ENCODE peak calls at places on chromosomes 6 and 20, in seven cellular contexts. R is upper lobe of right lung; K is mammary epithelial cell; H is adipocyte; T is CD8-positive, alpha-beta memory T cell; O is aorta; C is iPS DF 6.9. Y is an unnamed sample.
A peak's percentile ranks its signal among the peaks of the same experiment; 100 is the strongest.

GRCh38 chr20:20711413-20711812 is 1.0 kb downstream of the RALGAPA2 start:
- DNase-seq in R (no peak), K (peak; percentile 8), H (no peak), T (peak; percentile 58), O (no peak), C (no peak), Y (peak; percentile 13)

GRCh38 chr6:39865011-39865888 is 69.0 kb downstream of the MOCS1 start:
- DNase-seq in R (peak; percentile 72), K (peak; percentile 31), H (peak; percentile 80), T (peak; percentile 57), O (peak; percentile 92), C (peak; percentile 79), Y (peak; percentile 90)

GRCh38 chr6:100346203-100346602 is 118.5 kb downstream of the SIM1 start:
- DNase-seq in R (no peak), K (no peak), H (peak; percentile 33), T (no peak), O (no peak), C (no peak), Y (no peak)

GRCh38 chr6:147192278-147192911 is 11.8 kb upstream of the STXBP5 start:
- DNase-seq in R (no peak), K (no peak), H (no peak), T (no peak), O (no peak), C (no peak), Y (no peak)

GRCh38 chr20:17625246-17626051 is 55.6 kb downstream of the DSTN start:
- DNase-seq in R (peak; percentile 59), K (no peak), H (no peak), T (peak; percentile 39), O (peak; percentile 74), C (no peak), Y (peak; percentile 51)

GRCh38 chr20:562232-562897 is 18.8 kb upstream of the CSNK2A1 start:
- DNase-seq in R (no peak), K (no peak), H (no peak), T (no peak), O (no peak), C (no peak), Y (no peak)

GRCh38 chr20:49477200-49477599 is 5.3 kb downstream of the KCNB1 start:
- DNase-seq in R (no peak), K (no peak), H (no peak), T (no peak), O (no peak), C (no peak), Y (peak; percentile 54)

GRCh38 chr6:21438237-21438985 is 155.1 kb upstream of the SOX4 start:
- DNase-seq in R (no peak), K (peak; percentile 51), H (no peak), T (no peak), O (no peak), C (no peak), Y (no peak)

GRCh38 chr6:108497883-108498282 is 62.8 kb upstream of the FOXO3 start:
- DNase-seq in R (no peak), K (peak; percentile 29), H (peak; percentile 49), T (no peak), O (no peak), C (peak; percentile 29), Y (peak; percentile 46)

GRCh38 chr20:35603695-35604443 is 11.8 kb upstream of the SPAG4 start:
- DNase-seq in R (peak; percentile 42), K (no peak), H (no peak), T (no peak), O (peak; percentile 39), C (no peak), Y (no peak)

GRCh38 chr6:138441965-138442364 is 37.9 kb downstream of the HEBP2 start:
- DNase-seq in R (no peak), K (no peak), H (no peak), T (no peak), O (no peak), C (no peak), Y (no peak)

GRCh38 chr6:149978610-149979009 is 14.9 kb downstream of the ULBP1 start:
- DNase-seq in R (no peak), K (no peak), H (no peak), T (no peak), O (no peak), C (no peak), Y (no peak)

GRCh38 chr20:3716195-3716834 is 3.9 kb upstream of the SIGLEC1 start:
- DNase-seq in R (peak; percentile 60), K (peak; percentile 16), H (peak; percentile 73), T (no peak), O (no peak), C (peak; percentile 47), Y (peak; percentile 89)

GRCh38 chr6:157267654-157268053 is 55.7 kb downstream of the TMEM242 start:
- DNase-seq in R (no peak), K (no peak), H (no peak), T (no peak), O (peak; percentile 68), C (no peak), Y (no peak)

GRCh38 chr6:106731144-106731842 is 101.9 kb downstream of the QRSL1 start:
- DNase-seq in R (no peak), K (no peak), H (no peak), T (no peak), O (no peak), C (no peak), Y (no peak)

GRCh38 chr20:45206746-45207145 is at the start of gene SEMG1:
- DNase-seq in R (no peak), K (no peak), H (no peak), T (no peak), O (no peak), C (no peak), Y (no peak)
- H3K27me3 ChIP-seq in R (peaks cover 12% of the 10 kb centered on the region), K (peaks cover 3% of the 10 kb centered on the region), H (peaks cover 28% of the 10 kb centered on the region), T (peaks cover 5% of the 10 kb centered on the region), O (no peaks in the 10 kb centered on the region), C (no peaks in the 10 kb centered on the region), Y (no peaks in the 10 kb centered on the region)

GRCh38 chr20:60529149-60529548 is 570.9 kb downstream of the CDH26 start:
- DNase-seq in R (no peak), K (no peak), H (no peak), T (no peak), O (no peak), C (no peak), Y (no peak)
- H3K4me3 ChIP-seq in R (no peak overlapping the region), K (no peak overlapping the region), H (no peak overlapping the region), T (no peak overlapping the region), O (no peak overlapping the region), C (no peak overlapping the region), Y (no peak overlapping the region)

DNA sequence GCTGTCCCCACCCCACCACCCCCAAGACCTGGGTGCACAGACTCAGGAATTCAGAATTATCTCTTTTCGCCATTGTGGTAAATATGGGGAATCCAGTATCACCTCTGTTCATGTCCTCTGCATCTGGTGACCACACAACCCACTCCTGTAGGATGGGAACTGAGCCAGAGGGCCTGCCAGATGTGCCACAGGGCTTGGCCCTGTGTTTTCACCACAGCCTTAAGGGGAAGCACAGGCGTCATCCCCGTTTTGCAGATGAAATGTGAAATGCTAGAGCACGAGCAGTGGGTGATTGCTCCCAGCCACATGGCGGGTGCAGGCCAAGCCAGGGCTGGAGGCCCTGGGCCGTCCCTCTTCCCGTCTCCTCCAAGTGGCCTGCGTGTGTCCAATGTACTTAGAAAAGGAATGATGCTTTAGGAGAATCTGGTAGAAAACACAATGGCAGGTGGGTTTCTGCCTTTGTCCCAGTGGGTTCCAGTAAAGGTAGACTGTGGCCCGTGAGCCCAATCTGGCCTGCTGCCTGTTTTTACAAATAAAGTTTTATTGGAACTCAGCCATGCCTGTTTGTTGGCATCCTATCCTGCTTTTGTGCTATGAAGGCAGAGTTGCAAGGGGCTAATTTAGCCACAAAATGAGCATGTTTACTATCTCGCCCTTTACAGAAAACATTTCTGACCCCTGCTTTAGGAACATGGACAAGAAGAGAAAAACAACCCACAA is 309.2 kb downstream of the CDH4 start:
- DNase-seq in R (no peak), K (no peak), H (no peak), T (no peak), O (no peak), C (no peak), Y (no peak)
- H3K27me3 ChIP-seq in R (no peaks in the 10 kb centered on the region), K (no peaks in the 10 kb centered on the region), H (no peaks in the 10 kb centered on the region), T (no peaks in the 10 kb centered on the region), O (no peaks in the 10 kb centered on the region), C (no peaks in the 10 kb centered on the region), Y (no peaks in the 10 kb centered on the region)

DNA sequence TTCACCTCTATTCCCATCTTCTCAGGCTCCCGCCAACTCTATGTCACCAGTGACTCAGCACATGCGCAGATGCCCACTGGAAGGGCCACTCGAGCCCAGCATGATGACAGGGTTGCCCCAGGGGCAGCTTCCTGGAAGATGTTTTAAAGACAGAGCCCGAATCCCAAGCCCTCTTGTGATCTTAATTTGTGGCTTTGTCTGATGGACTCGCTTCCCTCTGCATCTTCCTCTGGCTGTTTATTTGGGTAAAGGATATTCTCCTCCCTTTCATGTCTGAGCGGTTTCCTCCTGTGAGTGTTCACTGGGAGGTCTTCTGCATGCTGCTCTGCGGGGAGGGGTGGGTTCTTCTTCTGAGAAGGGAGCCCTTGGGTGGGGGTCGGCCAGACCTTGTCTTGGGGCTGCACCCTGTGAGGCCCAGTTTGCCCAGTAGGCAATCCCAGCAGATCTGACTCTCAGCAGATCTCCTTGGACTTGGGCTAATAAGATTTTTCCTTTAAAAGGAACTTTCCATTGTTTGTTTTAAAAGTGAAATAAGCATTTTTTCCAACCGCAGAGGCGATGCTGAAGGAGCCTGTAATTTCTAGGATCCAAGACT is 401.0 kb downstream of the CDC5L start:
- DNase-seq in R (no peak), K (no peak), H (peak; percentile 42), T (no peak), O (no peak), C (no peak), Y (no peak)
- H3K4me3 ChIP-seq in R (no peak overlapping the region), K (no peak overlapping the region), H (no peak overlapping the region), T (no peak overlapping the region), O (no peak overlapping the region), C (no peak overlapping the region), Y (no peak overlapping the region)

GRCh38 chr6:73045609-73046008 is 179.7 kb downstream of the KHDC1L start:
- DNase-seq in R (no peak), K (no peak), H (no peak), T (no peak), O (no peak), C (no peak), Y (no peak)
- H3K27me3 ChIP-seq in R (no peaks in the 10 kb centered on the region), K (no peaks in the 10 kb centered on the region), H (peaks cover 7% of the 10 kb centered on the region), T (no peaks in the 10 kb centered on the region), O (no peaks in the 10 kb centered on the region), C (no peaks in the 10 kb centered on the region), Y (no peaks in the 10 kb centered on the region)

DNA sequence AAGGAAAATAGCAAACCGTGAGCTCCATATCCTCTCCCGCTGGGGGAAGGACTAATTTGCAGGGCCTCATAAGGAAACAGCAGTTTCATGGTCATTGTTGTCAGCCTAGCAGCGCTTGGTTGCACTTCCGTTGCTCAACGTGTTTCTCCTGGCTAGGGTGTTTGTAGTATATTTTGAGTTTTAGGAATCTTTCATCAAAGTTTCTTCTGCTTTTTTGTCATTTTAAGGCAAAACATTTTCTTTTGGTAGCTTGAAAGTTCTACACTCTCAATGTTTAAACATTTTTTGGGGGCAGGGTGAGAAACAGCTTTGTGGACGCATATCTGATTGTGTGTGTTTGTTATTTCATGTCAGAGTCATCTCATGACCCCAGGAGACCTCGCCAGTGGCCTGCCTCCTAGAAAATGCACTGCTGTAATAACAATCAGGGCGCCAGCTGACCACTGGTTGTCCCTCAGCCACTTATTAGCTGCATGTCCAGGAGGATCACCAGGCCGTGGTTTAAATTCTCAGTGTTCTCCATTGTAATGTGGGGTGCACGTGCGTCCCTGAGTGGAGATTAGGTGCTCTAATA is 20.6 kb downstream of the JARID2 start:
- DNase-seq in R (no peak), K (no peak), H (no peak), T (no peak), O (no peak), C (no peak), Y (no peak)
- H3K4me3 ChIP-seq in R (no peak overlapping the region), K (no peak overlapping the region), H (no peak overlapping the region), T (no peak overlapping the region), O (no peak overlapping the region), C (no peak overlapping the region), Y (no peak overlapping the region)

GRCh38 chr6:145400508-145400907 is 334.8 kb downstream of the EPM2A start:
- DNase-seq in R (no peak), K (no peak), H (no peak), T (no peak), O (no peak), C (no peak), Y (no peak)

GRCh38 chr6:145396499-145396898 is 338.8 kb downstream of the EPM2A start:
- DNase-seq in R (no peak), K (no peak), H (no peak), T (no peak), O (no peak), C (no peak), Y (no peak)
- H3K27me3 ChIP-seq in R (no peaks in the 10 kb centered on the region), K (peaks cover 3% of the 10 kb centered on the region), H (no peaks in the 10 kb centered on the region), T (no peaks in the 10 kb centered on the region), O (no peaks in the 10 kb centered on the region), C (no peaks in the 10 kb centered on the region), Y (no peaks in the 10 kb centered on the region)

Y was measured in H7.